ENCODE peak calls at places on chromosome 22, in seven cellular contexts. D is NCI-H1436, K is esophagus squamous epithelium, P is psoas muscle, V is hippocampal formation, R is astrocyte of the spinal cord, B is SW 1271. X is an unnamed sample.

GRCh38 chr22:41398921-41399320 is 17.2 kb downstream of the TEF start:
- DNase-seq in D (no peak), K (no peak), P (no peak), V (no peak), R (no peak), B (no peak), X (no peak)

GRCh38 chr22:27990879-27991278 is 71.8 kb upstream of the PITPNB start:
- DNase-seq in D (no peak), K (no peak), P (peak), V (no peak), R (peak), B (no peak), X (peak)

GRCh38 chr22:38766076-38766777 is 10.4 kb upstream of the SUN2 start:
- DNase-seq in D (no peak), K (no peak), P (peak), V (peak), R (peak), B (peak), X (no peak)

GRCh38 chr22:36166518-36167220 is 6.1 kb upstream of the APOL3 start:
- DNase-seq in D (no peak), K (no peak), P (no peak), V (no peak), R (no peak), B (no peak), X (peak)

GRCh38 chr22:45524157-45524556 is 21.5 kb downstream of the FBLN1 start:
- DNase-seq in D (no peak), K (no peak), P (no peak), V (no peak), R (no peak), B (no peak), X (no peak)

GRCh38 chr22:17272511-17272991 is 53.3 kb upstream of the ADA2 start:
- DNase-seq in D (no peak), K (no peak), P (no peak), V (no peak), R (no peak), B (no peak), X (no peak)

GRCh38 chr22:50250555-50251471 is at the start of gene HDAC10:
- DNase-seq in D (peak), K (no peak), P (peak), V (peak), R (peak), B (peak), X (no peak)

GRCh38 chr22:30208631-30209603 is 37.6 kb downstream of the LIF start:
- DNase-seq in D (no peak), K (no peak), P (peak), V (no peak), R (peak), B (no peak), X (no peak)

GRCh38 chr22:43185860-43186261 is 1.1 kb downstream of the TTLL12 start:
- DNase-seq in D (no peak), K (no peak), P (peak), V (no peak), R (no peak), B (no peak), X (no peak)

GRCh38 chr22:27032121-27032761 is 374.9 kb downstream of the MIAT start:
- DNase-seq in D (no peak), K (no peak), P (peak), V (peak), R (peak), B (no peak), X (no peak)

GRCh38 chr22:42116848-42117424 is 13.7 kb downstream of the CYP2D6 start:
- DNase-seq in D (no peak), K (no peak), P (peak), V (no peak), R (no peak), B (no peak), X (no peak)

GRCh38 chr22:43956805-43957463 is 1.7 kb downstream of the SAMM50 start:
- DNase-seq in D (no peak), K (no peak), P (peak), V (no peak), R (no peak), B (no peak), X (no peak)

GRCh38 chr22:35131423-35132050 is 65.6 kb downstream of the ISX start:
- DNase-seq in D (no peak), K (no peak), P (no peak), V (no peak), R (no peak), B (no peak), X (no peak)

GRCh38 chr22:38921126-38921525 is 36.3 kb upstream of the APOBEC3A start:
- DNase-seq in D (no peak), K (no peak), P (no peak), V (no peak), R (no peak), B (no peak), X (no peak)

GRCh38 chr22:44639891-44640617 is 62.0 kb upstream of the PRR5 start:
- DNase-seq in D (no peak), K (no peak), P (no peak), V (no peak), R (no peak), B (no peak), X (no peak)

X was measured in ascending aorta.